ENCODE peak calls at places on chromosomes 1 and 21, in four cellular contexts. One of them, this sample, is unnamed.

GRCh38 chr1:1298861-1299685 is 8.7 kb downstream of the ACAP3 start:
- DNase-seq in endothelial cell of umbilical vein: peak
- DNase-seq in non-pigmented ciliary epithelial cell: no peak
- DNase-seq in breast epithelium: no peak
- DNase-seq in this sample: no peak

GRCh38 chr21:38297193-38297592 is 40.4 kb downstream of the KCNJ15 start:
- DNase-seq in endothelial cell of umbilical vein: peak
- DNase-seq in non-pigmented ciliary epithelial cell: peak
- DNase-seq in breast epithelium: no peak
- DNase-seq in this sample: no peak

GRCh38 chr1:94600556-94600955 is 59.0 kb upstream of the F3 start:
- DNase-seq in endothelial cell of umbilical vein: no peak
- DNase-seq in non-pigmented ciliary epithelial cell: no peak
- DNase-seq in breast epithelium: no peak
- DNase-seq in this sample: no peak

GRCh38 chr1:46472503-46473181 is 17.0 kb upstream of the DMBX1 start:
- DNase-seq in endothelial cell of umbilical vein: no peak
- DNase-seq in non-pigmented ciliary epithelial cell: no peak
- DNase-seq in breast epithelium: no peak
- DNase-seq in this sample: no peak

GRCh38 chr1:210418863-210419641 is 90.3 kb downstream of the HHAT start:
- DNase-seq in endothelial cell of umbilical vein: no peak
- DNase-seq in non-pigmented ciliary epithelial cell: no peak
- DNase-seq in breast epithelium: no peak
- DNase-seq in this sample: no peak

GRCh38 chr1:243421784-243422183 is 165.9 kb downstream of the SDCCAG8 start:
- DNase-seq in endothelial cell of umbilical vein: no peak
- DNase-seq in non-pigmented ciliary epithelial cell: peak
- DNase-seq in breast epithelium: no peak
- DNase-seq in this sample: peak

GRCh38 chr1:36154765-36155559 is 998 bp upstream of the MAP7D1 start:
- DNase-seq in endothelial cell of umbilical vein: no peak
- DNase-seq in non-pigmented ciliary epithelial cell: no peak
- DNase-seq in breast epithelium: no peak
- DNase-seq in this sample: no peak

GRCh38 chr1:2283991-2284895 is 56.1 kb downstream of the SKI start:
- DNase-seq in endothelial cell of umbilical vein: no peak
- DNase-seq in non-pigmented ciliary epithelial cell: no peak
- DNase-seq in breast epithelium: no peak
- DNase-seq in this sample: no peak

GRCh38 chr1:75130865-75131592 is 3.2 kb upstream of the LHX8 start:
- DNase-seq in endothelial cell of umbilical vein: no peak
- DNase-seq in non-pigmented ciliary epithelial cell: no peak
- DNase-seq in breast epithelium: no peak
- DNase-seq in this sample: no peak

GRCh38 chr1:165443539-165444289 is 1.2 kb downstream of the RXRG start:
- DNase-seq in endothelial cell of umbilical vein: no peak
- DNase-seq in non-pigmented ciliary epithelial cell: no peak
- DNase-seq in breast epithelium: no peak
- DNase-seq in this sample: no peak

GRCh38 chr1:95578462-95578861 is 344.5 kb downstream of the RWDD3 start:
- DNase-seq in endothelial cell of umbilical vein: no peak
- DNase-seq in non-pigmented ciliary epithelial cell: no peak
- DNase-seq in breast epithelium: no peak
- DNase-seq in this sample: no peak

GRCh38 chr1:21732664-21733063 is 50.3 kb downstream of the USP48 start:
- DNase-seq in endothelial cell of umbilical vein: no peak
- DNase-seq in non-pigmented ciliary epithelial cell: no peak
- DNase-seq in breast epithelium: no peak
- DNase-seq in this sample: no peak

GRCh38 chr1:24643362-24644346 is 552 bp downstream of the SRRM1 start:
- DNase-seq in endothelial cell of umbilical vein: peak
- DNase-seq in non-pigmented ciliary epithelial cell: no peak
- DNase-seq in breast epithelium: no peak
- DNase-seq in this sample: no peak

GRCh38 chr1:63322944-63323865 is 838 bp downstream of the FOXD3 start:
- DNase-seq in endothelial cell of umbilical vein: no peak
- DNase-seq in non-pigmented ciliary epithelial cell: no peak
- DNase-seq in breast epithelium: no peak
- DNase-seq in this sample: no peak

GRCh38 chr1:31672988-31673387 is 28.3 kb upstream of the PEF1 start:
- DNase-seq in endothelial cell of umbilical vein: no peak
- DNase-seq in non-pigmented ciliary epithelial cell: no peak
- DNase-seq in breast epithelium: no peak
- DNase-seq in this sample: no peak

GRCh38 chr1:58575831-58576726 is 973 bp downstream of the TACSTD2 start:
- DNase-seq in endothelial cell of umbilical vein: peak
- DNase-seq in non-pigmented ciliary epithelial cell: no peak
- DNase-seq in breast epithelium: no peak
- DNase-seq in this sample: no peak

GRCh38 chr1:216005916-216006315 is 417.3 kb downstream of the USH2A start:
- DNase-seq in endothelial cell of umbilical vein: no peak
- DNase-seq in non-pigmented ciliary epithelial cell: peak
- DNase-seq in breast epithelium: no peak
- DNase-seq in this sample: peak

GRCh38 chr1:209643295-209644020 is 8.8 kb downstream of the LAMB3 start:
- DNase-seq in endothelial cell of umbilical vein: peak
- DNase-seq in non-pigmented ciliary epithelial cell: no peak
- DNase-seq in breast epithelium: no peak
- DNase-seq in this sample: no peak

GRCh38 chr21:29174607-29175013 is 44.2 kb downstream of the MAP3K7CL start:
- DNase-seq in endothelial cell of umbilical vein: peak
- DNase-seq in non-pigmented ciliary epithelial cell: no peak
- DNase-seq in breast epithelium: no peak
- DNase-seq in this sample: no peak

GRCh38 chr1:99527078-99527477 is 118.8 kb upstream of the PALMD start:
- DNase-seq in endothelial cell of umbilical vein: peak
- DNase-seq in non-pigmented ciliary epithelial cell: no peak
- DNase-seq in breast epithelium: no peak
- DNase-seq in this sample: no peak

GRCh38 chr1:203663820-203664219 is 37.2 kb downstream of the ATP2B4 start:
- DNase-seq in endothelial cell of umbilical vein: no peak
- DNase-seq in non-pigmented ciliary epithelial cell: no peak
- DNase-seq in breast epithelium: no peak
- DNase-seq in this sample: no peak

GRCh38 chr1:203743101-203743501 is 21.9 kb upstream of the LAX1 start:
- DNase-seq in endothelial cell of umbilical vein: no peak
- DNase-seq in non-pigmented ciliary epithelial cell: no peak
- DNase-seq in breast epithelium: no peak
- DNase-seq in this sample: no peak

GRCh38 chr21:27085387-27085786 is 118.5 kb upstream of the ADAMTS5 start:
- DNase-seq in endothelial cell of umbilical vein: no peak
- DNase-seq in non-pigmented ciliary epithelial cell: no peak
- DNase-seq in breast epithelium: no peak
- DNase-seq in this sample: no peak

GRCh38 chr1:21572141-21572540 is 62.9 kb downstream of the ALPL start:
- DNase-seq in endothelial cell of umbilical vein: no peak
- DNase-seq in non-pigmented ciliary epithelial cell: no peak
- DNase-seq in breast epithelium: no peak
- DNase-seq in this sample: no peak

GRCh38 chr1:114214016-114214415 is 60.3 kb upstream of the SYT6 start:
- DNase-seq in endothelial cell of umbilical vein: no peak
- DNase-seq in non-pigmented ciliary epithelial cell: no peak
- DNase-seq in breast epithelium: no peak
- DNase-seq in this sample: no peak

GRCh38 chr1:3768811-3769390 is 3.6 kb upstream of the SMIM1 start:
- DNase-seq in endothelial cell of umbilical vein: no peak
- DNase-seq in non-pigmented ciliary epithelial cell: no peak
- DNase-seq in breast epithelium: no peak
- DNase-seq in this sample: no peak